ENCODE peak calls at places on chromosomes 2 and 18, in six cellular contexts. E, Z, G, B, P and W are unnamed samples.

GRCh38 chr2:126905991-126906390 is 7.3 kb downstream of the TEX51 start:
- DNase-seq in Z (no peak), G (no peak), B (peak), P (no peak), E (no peak), W (no peak)

GRCh38 chr18:32911660-32912284 is 138.9 kb upstream of the KLHL14 start:
- DNase-seq in B (no peak), Z (no peak), P (peak), G (no peak), E (no peak), W (no peak)

GRCh38 chr2:38417745-38418689 is 40.9 kb upstream of the ATL2 start:
- DNase-seq in P (peak), B (peak), G (no peak), Z (no peak), E (no peak), W (no peak)

GRCh38 chr18:36099311-36099710 is 29.8 kb downstream of the SLC39A6 start:
- DNase-seq in P (no peak), Z (no peak), E (no peak), G (no peak), B (no peak), W (no peak)

GRCh38 chr18:43060020-43060419 is 55.5 kb downstream of the RIT2 start:
- DNase-seq in P (peak), G (no peak), B (no peak), E (no peak), Z (no peak), W (peak)

GRCh38 chr2:108401800-108402199 is 24.0 kb downstream of the SULT1C4 start:
- DNase-seq in B (no peak), E (no peak), Z (no peak), G (no peak), P (no peak), W (no peak)

GRCh38 chr18:46623541-46623940 is 33.5 kb downstream of the LOXHD1 start:
- DNase-seq in P (no peak), B (no peak), Z (no peak), E (no peak), G (no peak), W (no peak)

GRCh38 chr2:215367647-215368492 is 56.0 kb downstream of the ATIC start:
- DNase-seq in E (no peak), P (peak), G (no peak), B (no peak), Z (no peak), W (peak)

GRCh38 chr18:66635342-66635741 is 31.5 kb upstream of the CDH19 start:
- DNase-seq in G (no peak), E (no peak), B (no peak), Z (no peak), P (no peak), W (no peak)

GRCh38 chr2:180753809-180754761 is 226.3 kb upstream of the UBE2E3 start:
- DNase-seq in G (no peak), P (peak), B (no peak), Z (no peak), E (no peak), W (peak)

GRCh38 chr2:3105814-3106569 is 271.6 kb downstream of the EIPR1 start:
- DNase-seq in P (no peak), G (no peak), E (no peak), Z (no peak), B (no peak), W (no peak)

GRCh38 chr2:88069117-88069516 is 1.5 kb downstream of the SMYD1 start:
- DNase-seq in P (no peak), Z (no peak), G (no peak), B (no peak), E (no peak), W (no peak)

GRCh38 chr2:196220671-196221070 is 49.3 kb upstream of the STK17B start:
- DNase-seq in Z (no peak), B (no peak), E (no peak), G (no peak), P (no peak), W (no peak)

GRCh38 chr2:166916987-166917386 is 28.7 kb downstream of the XIRP2 start:
- DNase-seq in P (no peak), G (no peak), Z (no peak), B (no peak), E (no peak), W (no peak)

GRCh38 chr2:65017335-65017734 is 28.1 kb downstream of the SLC1A4 start:
- DNase-seq in P (no peak), G (no peak), B (peak), Z (no peak), E (no peak), W (no peak)

GRCh38 chr2:75513616-75514170 is 47.0 kb downstream of the EVA1A start:
- DNase-seq in E (no peak), Z (no peak), B (no peak), G (no peak), P (peak), W (no peak)

GRCh38 chr2:226526731-226527130 is 272.9 kb downstream of the IRS1 start:
- DNase-seq in G (no peak), E (no peak), P (no peak), Z (no peak), B (no peak), W (no peak)

GRCh38 chr2:126665483-126665882 is 9.5 kb downstream of the GYPC start:
- DNase-seq in G (no peak), B (no peak), P (no peak), Z (no peak), E (no peak), W (no peak)

GRCh38 chr18:10101293-10101701 is 187.5 kb downstream of the VAPA start:
- DNase-seq in B (no peak), E (no peak), Z (no peak), P (peak), G (peak), W (peak)

GRCh38 chr2:49131801-49132200 is 22.5 kb downstream of the FSHR start:
- DNase-seq in P (no peak), B (no peak), E (no peak), Z (no peak), G (no peak), W (no peak)

GRCh38 chr2:162710282-162710891 is 128.2 kb downstream of the KCNH7 start:
- DNase-seq in Z (no peak), P (peak), G (no peak), E (no peak), B (no peak), W (no peak)

GRCh38 chr2:121707920-121708361 is 28.7 kb downstream of the NIFK start:
- DNase-seq in Z (no peak), E (no peak), B (no peak), P (peak), G (no peak), W (no peak)

GRCh38 chr2:29731948-29732347 is 189.4 kb downstream of the ALK start:
- DNase-seq in E (no peak), G (no peak), P (no peak), Z (no peak), B (no peak), W (no peak)

GRCh38 chr2:203685789-203686433 is 20.5 kb upstream of the CD28 start:
- DNase-seq in Z (no peak), B (no peak), P (peak), G (no peak), E (no peak), W (no peak)

GRCh38 chr2:118202707-118203303 is 114.5 kb downstream of the INSIG2 start:
- DNase-seq in G (peak), P (peak), B (peak), Z (no peak), E (no peak), W (peak)

GRCh38 chr2:178843688-178844087 is 36.5 kb upstream of the TTN start:
- DNase-seq in P (no peak), B (no peak), G (no peak), E (no peak), Z (no peak), W (no peak)

GRCh38 chr2:16666453-16666801 is 793 bp upstream of the CYRIA start:
- DNase-seq in G (peak), B (no peak), P (peak), Z (no peak), E (no peak), W (peak)

GRCh38 chr2:158969717-158970521 is 1.5 kb downstream of the TANC1 start:
- DNase-seq in Z (peak), P (peak), B (no peak), E (peak), G (peak), W (no peak)

GRCh38 chr2:15555839-15556238 is 5.3 kb downstream of the NBAS start:
- DNase-seq in B (no peak), Z (no peak), G (no peak), E (no peak), P (no peak), W (no peak)

GRCh38 chr2:101256316-101256715 is 3.6 kb downstream of the CNOT11 start:
- DNase-seq in B (no peak), P (no peak), G (no peak), E (no peak), Z (no peak), W (no peak)

GRCh38 chr2:215552144-215552580 is 116.3 kb upstream of the FN1 start:
- DNase-seq in E (no peak), B (no peak), P (no peak), G (no peak), Z (no peak), W (no peak)

GRCh38 chr18:56118422-56118821 is 520.0 kb downstream of the TXNL1 start:
- DNase-seq in B (no peak), P (no peak), Z (no peak), G (no peak), E (no peak), W (no peak)

GRCh38 chr18:58727776-58728500 is 56.7 kb downstream of the MALT1 start:
- DNase-seq in G (no peak), E (no peak), Z (no peak), P (peak), B (no peak), W (peak)

GRCh38 chr2:137155351-137156104 is 390.2 kb downstream of the THSD7B start:
- DNase-seq in Z (no peak), E (no peak), P (peak), B (no peak), G (no peak), W (peak)

GRCh38 chr18:76465630-76466409 is 29.2 kb downstream of the ZNF516 start:
- DNase-seq in Z (peak), E (no peak), B (no peak), G (no peak), P (no peak), W (no peak)

GRCh38 chr2:105376010-105376409 is 22.8 kb downstream of the FHL2 start:
- DNase-seq in P (no peak), G (no peak), E (no peak), B (no peak), Z (no peak), W (no peak)
- H3K27ac ChIP-seq in P (peak), G (peak), E (no peak), B (no peak), Z (peak), W (peak)

DNA sequence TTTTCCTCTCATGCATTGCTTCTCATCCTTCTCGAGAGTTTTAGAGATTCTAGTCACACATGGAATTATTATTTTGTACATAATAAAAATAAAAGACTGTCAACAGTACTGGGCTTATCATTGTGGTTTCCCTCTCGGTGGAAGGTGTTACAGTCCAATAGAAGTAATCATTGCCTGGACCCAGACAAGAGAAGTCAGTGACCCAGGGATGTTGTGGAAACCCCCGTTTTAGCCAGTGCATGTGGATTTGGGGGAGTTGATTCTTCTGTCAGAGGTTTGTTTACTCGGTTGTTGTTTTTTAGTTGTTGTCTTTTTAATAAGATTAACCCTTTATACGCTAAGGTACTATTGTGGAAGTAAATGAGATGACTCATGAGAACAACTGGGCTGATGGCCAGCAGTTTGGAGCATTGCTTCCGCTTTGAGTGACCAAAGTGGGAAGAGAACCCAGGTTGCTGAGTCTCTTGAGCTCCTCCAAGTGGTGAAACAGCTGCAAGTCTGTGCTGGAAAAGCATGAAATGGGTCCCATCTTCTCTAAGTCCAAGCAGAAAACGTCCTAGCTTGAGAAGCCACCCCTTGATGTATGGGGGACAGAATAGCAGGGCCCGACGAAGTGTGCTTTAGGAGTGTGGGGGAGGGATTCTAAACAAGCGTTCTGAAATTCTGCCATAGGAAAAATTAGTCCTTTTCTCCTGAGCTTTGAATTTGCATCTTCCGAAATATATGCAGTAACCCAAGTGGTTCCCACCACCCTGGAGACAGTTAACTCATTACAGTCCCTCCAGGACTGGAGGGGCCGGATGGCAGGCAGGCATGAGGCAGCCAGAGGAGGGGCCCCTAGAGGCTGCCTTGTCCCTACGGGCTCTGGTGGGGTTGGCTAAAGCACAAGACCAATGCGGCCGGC is 61.8 kb upstream of the GPR45 start:
- DNase-seq in G (peak), P (peak), E (no peak), Z (no peak), B (no peak), W (peak)
- TF ChIP-seq CTCF in G (no peak), P (peak), E (peak), Z (no peak), B (peak), W (peak)

DNA sequence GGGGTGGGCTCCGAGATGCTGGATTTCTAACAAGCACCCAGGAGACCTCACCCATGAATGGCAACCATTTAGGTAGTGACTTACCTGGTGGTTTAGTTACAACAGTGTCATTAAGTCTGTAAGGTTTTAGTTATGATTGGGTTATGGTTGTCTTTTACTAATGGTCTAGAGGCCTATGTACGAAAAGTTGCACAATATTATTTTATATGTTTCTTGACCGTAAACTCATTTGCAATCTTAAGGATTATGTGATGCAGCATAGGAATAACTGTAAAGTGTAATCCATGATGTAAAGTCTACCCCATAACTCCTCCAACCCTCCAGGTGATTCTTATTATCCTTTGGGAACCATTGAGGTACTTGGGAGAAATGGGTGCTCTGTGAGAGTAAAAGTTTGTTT is 155.4 kb upstream of the ZEB2 start:
- DNase-seq in G (no peak), E (no peak), B (no peak), Z (no peak), P (no peak), W (no peak)
- H3K4me3 ChIP-seq in G (no peak), E (no peak), B (no peak), Z (no peak), P (no peak), W (no peak)

GRCh38 chr2:231714639-231715498 is 6.5 kb downstream of the PTMA start:
- DNase-seq in E (peak), B (peak), P (peak), G (peak), Z (peak), W (peak)
- H3K27ac ChIP-seq in E (no peak), B (peak), P (no peak), G (no peak), Z (peak), W (no peak)

DNA sequence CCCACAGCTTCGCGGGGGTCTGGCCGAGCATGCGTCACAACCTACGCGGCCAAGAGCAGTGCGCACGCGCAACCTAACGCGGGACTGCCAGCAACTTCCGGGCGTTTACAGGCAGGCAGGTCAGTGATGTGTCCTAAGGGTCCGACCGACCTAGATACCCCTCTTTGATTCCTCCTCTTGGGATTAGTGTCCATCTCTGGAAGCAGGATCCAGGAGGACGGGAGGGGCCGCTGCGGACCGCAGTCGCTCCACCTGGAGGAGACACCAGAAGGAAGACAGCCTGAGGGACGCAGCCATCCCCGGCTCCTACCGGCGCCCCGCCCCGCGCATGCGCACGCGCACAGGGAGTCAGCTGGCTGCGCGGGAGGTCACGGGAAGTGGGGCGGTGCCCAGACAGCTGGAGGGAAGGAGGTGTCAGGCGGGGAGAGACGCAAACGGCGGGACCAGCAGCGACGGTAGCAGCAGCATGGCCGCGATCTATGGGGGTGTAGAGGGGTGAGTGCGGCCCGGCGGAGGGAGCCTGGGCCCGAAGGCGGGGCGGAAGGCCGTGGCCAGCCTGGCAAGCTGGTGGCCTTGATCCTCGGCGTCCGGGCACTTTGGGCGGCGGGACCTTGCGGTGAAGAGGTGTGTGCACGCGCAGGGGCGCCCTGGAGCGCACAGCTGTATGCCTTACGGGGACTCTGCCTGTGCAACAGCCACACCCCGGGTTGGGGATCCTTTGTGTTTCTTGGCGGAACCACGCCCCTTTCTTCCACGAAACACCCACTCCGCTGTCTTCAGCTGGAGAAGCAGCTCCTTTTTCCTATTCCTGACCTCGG is at the start of gene NAGK:
- DNase-seq in P (peak), G (peak), E (peak), B (peak), Z (peak), W (peak)
- TF ChIP-seq CTCF in P (no peak), G (no peak), E (no peak), B (peak), Z (peak), W (no peak)

GRCh38 chr2:46984642-46985476 is 69.3 kb upstream of the MCFD2 start:
- DNase-seq in P (peak), G (peak), Z (peak), E (no peak), B (peak), W (peak)
- H3K4me3 ChIP-seq in P (no peak), G (no peak), Z (no peak), E (no peak), B (peak), W (no peak)

GRCh38 chr2:32947484-32948143 is 861 bp downstream of the LTBP1 start:
- DNase-seq in P (peak), E (peak), G (peak), B (peak), Z (peak), W (peak)
- H3K27ac ChIP-seq in P (no peak), E (peak), G (peak), B (peak), Z (peak), W (peak)

GRCh38 chr2:225017713-225018112 is 24.6 kb downstream of the DOCK10 start:
- DNase-seq in Z (no peak), P (no peak), E (no peak), G (no peak), B (no peak), W (no peak)
- TF ChIP-seq CTCF in Z (no peak), P (no peak), E (no peak), G (no peak), B (no peak), W (peak)